ENCODE peak calls at places on chromosomes 1 and 21, in four cellular contexts. X is A549, J is dorsolateral prefrontal cortex, V is psoas muscle. I is an unnamed sample.

GRCh38 chr1:25695066-25695990 is 78.7 kb downstream of the MAN1C1 start:
- DNase-seq in V (peak; percentile 83), X (peak; percentile 31), J (no peak), I (peak; percentile 86)

GRCh38 chr1:36203554-36204346 is 20.5 kb upstream of the THRAP3 start:
- DNase-seq in X (no peak), J (no peak), V (peak; percentile 76), I (no peak)

GRCh38 chr21:41316641-41317392 is at the start of gene FAM3B:
- DNase-seq in X (no peak), J (no peak), V (no peak), I (no peak)

GRCh38 chr1:2204384-2205190 is 10.0 kb upstream of the FAAP20 start:
- DNase-seq in X (no peak), J (no peak), V (peak; percentile 83), I (no peak)

GRCh38 chr1:226653311-226653921 is 85.7 kb downstream of the ITPKB start:
- DNase-seq in V (peak; percentile 9), J (no peak), X (no peak), I (no peak)

GRCh38 chr1:41495171-41495948 is 10.9 kb upstream of the EDN2 start:
- DNase-seq in X (no peak), V (no peak), J (peak; percentile 53), I (no peak)

GRCh38 chr1:225879521-225880209 is 2.5 kb downstream of the TMEM63A start:
- DNase-seq in V (no peak), J (peak; percentile 39), X (no peak), I (no peak)

GRCh38 chr1:236685917-236686814 is at the start of gene ACTN2:
- DNase-seq in J (peak; percentile 41), X (peak; percentile 7), V (peak; percentile 71), I (no peak)

GRCh38 chr1:21514245-21514644 is 5.0 kb downstream of the ALPL start:
- DNase-seq in V (no peak), J (no peak), X (no peak), I (no peak)

GRCh38 chr21:38404134-38404533 is 94.1 kb downstream of the ERG start:
- DNase-seq in X (no peak), V (no peak), J (no peak), I (no peak)

GRCh38 chr1:39654291-39654690 is 14.8 kb upstream of the HEYL start:
- DNase-seq in X (no peak), V (peak; percentile 55), J (no peak), I (no peak)

GRCh38 chr1:187244623-187245022 is 415.9 kb downstream of the PLA2G4A start:
- DNase-seq in V (no peak), X (no peak), J (no peak), I (peak; percentile 32)

GRCh38 chr1:108830119-108831008 is 26.5 kb downstream of the AKNAD1 start:
- DNase-seq in X (peak; percentile 76), J (peak; percentile 72), V (peak; percentile 90), I (peak; percentile 52)

GRCh38 chr1:29878501-29878900 is 642.2 kb downstream of the PTPRU start:
- DNase-seq in X (no peak), V (no peak), J (no peak), I (no peak)

GRCh38 chr1:212518188-212518951 is 85.7 kb downstream of the NENF start:
- DNase-seq in V (peak; percentile 70), X (peak; percentile 28), J (peak; percentile 41), I (peak; percentile 56)

GRCh38 chr1:96060621-96061020 is 661.0 kb upstream of the PTBP2 start:
- DNase-seq in J (no peak), V (no peak), X (no peak), I (no peak)

GRCh38 chr21:35925497-35925896 is 134.8 kb downstream of the SETD4 start:
- DNase-seq in J (no peak), X (no peak), V (peak; percentile 17), I (peak; percentile 72)

GRCh38 chr1:32828341-32828740 is 10.9 kb downstream of the S100PBP start:
- DNase-seq in J (no peak), X (no peak), V (no peak), I (no peak)

GRCh38 chr21:21200939-21201610 is 202.9 kb downstream of the NCAM2 start:
- DNase-seq in V (no peak), X (no peak), J (no peak), I (no peak)

GRCh38 chr1:51234721-51235425 is 1.2 kb upstream of the RNF11 start:
- DNase-seq in V (peak; percentile 78), X (no peak), J (peak; percentile 66), I (no peak)

GRCh38 chr1:3331564-3331963 is 122.9 kb upstream of the ARHGEF16 start:
- DNase-seq in V (no peak), X (no peak), J (peak; percentile 17), I (no peak)

DNA sequence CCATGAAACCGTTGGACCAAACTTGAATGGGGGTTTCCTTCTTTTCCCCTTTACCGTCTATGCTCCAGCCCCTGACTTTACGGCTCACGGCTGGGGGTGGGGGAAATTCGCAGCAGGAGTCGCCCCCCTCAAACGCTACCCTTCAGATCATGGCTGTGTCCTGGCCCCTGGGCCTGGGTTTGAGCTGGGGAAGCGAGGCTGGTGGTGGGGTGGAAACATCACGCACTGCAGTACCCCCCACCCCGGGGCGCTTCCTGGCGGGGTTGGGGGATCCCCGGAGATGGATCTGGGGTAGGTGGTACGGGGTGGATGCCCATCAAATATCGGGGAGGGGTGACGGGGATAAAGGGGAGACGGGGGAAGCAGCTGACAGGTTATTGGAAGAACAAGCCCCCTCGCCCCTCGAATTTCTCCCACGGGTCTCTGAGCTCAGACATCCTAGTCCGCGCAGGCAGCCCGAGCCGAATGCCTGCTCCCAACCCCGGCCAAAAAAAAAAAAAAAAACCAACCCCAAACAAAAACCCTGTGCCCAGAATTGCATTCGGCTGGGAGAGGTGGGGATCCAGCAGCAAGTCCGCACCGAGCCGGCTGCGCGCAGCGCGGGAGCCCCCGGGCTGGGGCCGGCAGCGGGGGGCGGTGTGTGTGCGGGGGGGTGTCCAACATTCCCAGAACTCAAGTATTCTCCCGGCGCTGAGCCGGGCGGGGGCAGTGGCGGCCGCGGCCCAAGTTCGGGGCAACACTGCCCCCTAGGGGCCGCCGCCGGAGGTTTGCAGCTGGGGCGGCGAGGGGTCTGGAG is 59.0 kb upstream of the ACOT11 start:
- DNase-seq in X (peak; percentile 91), V (peak; percentile 78), J (peak; percentile 76), I (peak; percentile 44)
- TF ChIP-seq CTCF in X (peak; percentile 88), V (peak; percentile 96), J (peak; percentile 99), I (peak; percentile 86)

GRCh38 chr1:17188889-17189631 is 15.9 kb upstream of the PADI1 start:
- DNase-seq in V (no peak), X (no peak), J (no peak), I (no peak)
- H3K4me3 ChIP-seq in V (no peak overlapping the region), X (no peak overlapping the region), J (no peak overlapping the region), I (no peak overlapping the region)

GRCh38 chr1:59500970-59501742 is 204.3 kb downstream of the FGGY start:
- DNase-seq in V (no peak), X (no peak), J (no peak), I (no peak)

GRCh38 chr1:59506952-59507351 is 210.1 kb downstream of the FGGY start:
- DNase-seq in J (no peak), V (peak; percentile 29), X (no peak), I (no peak)

GRCh38 chr1:59505596-59506028 is 208.7 kb downstream of the FGGY start:
- DNase-seq in J (no peak), X (no peak), V (no peak), I (no peak)

GRCh38 chr1:59502009-59502691 is 205.3 kb downstream of the FGGY start:
- DNase-seq in V (no peak), X (no peak), J (no peak), I (no peak)

GRCh38 chr1:59504281-59504680 is 207.4 kb downstream of the FGGY start:
- DNase-seq in J (no peak), V (no peak), X (no peak), I (no peak)
- TF ChIP-seq CTCF in J (no peak), V (no peak), X (no peak), I (no peak)

GRCh38 chr1:167821969-167822685 is 91.8 kb downstream of the ADCY10 start:
- DNase-seq in J (no peak), V (no peak), X (no peak), I (peak; percentile 12)
- H3K4me3 ChIP-seq in J (no peak overlapping the region), V (no peak overlapping the region), X (no peak overlapping the region), I (no peak overlapping the region)

GRCh38 chr1:18486195-18486594 is 5.5 kb downstream of the KLHDC7A start:
- DNase-seq in X (no peak), J (no peak), V (no peak), I (no peak)
- TF ChIP-seq CTCF in X (no peak), J (no peak), V (no peak), I (no peak)

GRCh38 chr1:181094813-181095212 is 6.3 kb downstream of the IER5 start:
- DNase-seq in X (no peak), V (no peak), J (no peak), I (peak; percentile 87)

GRCh38 chr1:181095260-181095659 is 6.8 kb downstream of the IER5 start:
- DNase-seq in X (no peak), J (no peak), V (no peak), I (no peak)

GRCh38 chr1:181095763-181096184 is 7.3 kb downstream of the IER5 start:
- DNase-seq in X (no peak), V (no peak), J (no peak), I (no peak)

GRCh38 chr1:181092883-181093282 is 4.4 kb downstream of the IER5 start:
- DNase-seq in J (no peak), X (no peak), V (no peak), I (no peak)

GRCh38 chr1:181094402-181094801 is 5.9 kb downstream of the IER5 start:
- DNase-seq in X (no peak), V (no peak), J (no peak), I (no peak)
- H3K4me3 ChIP-seq in X (no peak overlapping the region), V (no peak overlapping the region), J (no peak overlapping the region), I (no peak overlapping the region)

DNA sequence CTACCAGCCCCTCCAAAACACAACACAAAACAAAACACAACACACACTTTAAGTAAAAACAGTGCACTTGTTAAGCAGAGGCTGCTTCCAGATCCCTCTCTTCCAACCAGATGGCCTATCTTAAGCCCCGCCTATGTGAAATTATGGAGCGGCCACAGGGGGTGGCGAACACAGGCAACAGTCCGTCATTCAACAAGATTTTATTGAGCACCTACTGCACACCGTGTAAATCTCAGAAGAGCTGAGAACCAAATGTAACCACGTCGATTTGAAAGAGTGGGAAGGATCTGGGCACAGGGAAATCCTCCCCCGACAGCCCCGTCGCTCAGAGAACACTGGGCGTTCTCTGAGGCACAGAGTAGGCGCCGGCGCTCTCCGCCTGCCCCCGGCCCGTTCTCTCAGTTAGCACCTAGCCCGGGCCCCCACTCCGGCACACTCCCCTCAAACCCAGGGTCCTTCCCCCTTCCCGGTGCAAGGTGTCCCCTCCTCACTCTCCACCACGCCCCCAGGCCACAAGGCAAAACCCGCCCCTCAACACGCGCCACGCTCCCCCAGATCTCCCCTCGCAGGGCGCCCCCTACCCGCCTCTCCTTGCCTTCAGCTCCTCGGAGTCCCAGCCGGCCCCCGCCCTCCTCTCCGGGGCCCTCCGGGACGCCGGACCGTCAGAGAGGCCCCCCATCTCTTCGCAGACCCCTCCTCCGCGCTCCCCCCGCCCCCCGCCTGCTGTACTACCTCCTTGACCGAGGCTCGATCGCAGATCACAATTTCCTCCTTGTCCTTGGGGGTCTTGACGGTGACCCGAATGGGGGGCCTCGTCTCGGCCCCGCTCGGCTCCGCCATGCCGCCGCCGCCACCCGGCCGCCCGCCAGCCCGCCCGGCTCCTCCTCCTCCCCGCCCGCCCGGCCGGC is 482 bp downstream of the UBQLN4 start:
- DNase-seq in X (peak; percentile 86), J (peak; percentile 45), V (peak; percentile 67), I (peak; percentile 31)
- TF ChIP-seq CTCF in X (no peak), J (no peak), V (no peak), I (peak; percentile 29)